ENCODE peak calls at places on chromosomes 11 and 22, in five cellular contexts. Z is GM23248; E is lung microvascular endothelial cell; O is NCI-H748 treated with DMSO at 0.1 percent for 48 hours; N is stimulated activated naive CD4-positive, alpha-beta T cell. B is an unnamed sample.

GRCh38 chr11:70078095-70078795 is at the start of gene ANO1:
- DNase-seq in Z (peak), E (peak), O (no peak), N (no peak), B (peak)

GRCh38 chr22:30742291-30743256 is 47.9 kb downstream of the OSBP2 start:
- DNase-seq in Z (peak), E (no peak), O (no peak), N (no peak), B (no peak)

GRCh38 chr22:26897384-26897783 is 240.0 kb downstream of the MIAT start:
- DNase-seq in Z (no peak), E (no peak), O (no peak), N (no peak), B (no peak)

GRCh38 chr11:123111465-123111864 is 49.5 kb upstream of the HSPA8 start:
- DNase-seq in Z (peak), E (peak), O (peak), N (no peak), B (peak)

GRCh38 chr11:26276798-26277424 is 55.0 kb upstream of the ANO3 start:
- DNase-seq in Z (peak), E (peak), O (peak), N (peak), B (peak)

GRCh38 chr11:7278314-7278917 is 26.7 kb downstream of the SYT9 start:
- DNase-seq in Z (peak), E (peak), O (no peak), N (no peak), B (no peak)

GRCh38 chr22:45235101-45235777 is 5.5 kb downstream of the KIAA0930 start:
- DNase-seq in Z (no peak), E (no peak), O (no peak), N (no peak), B (no peak)

GRCh38 chr11:10307022-10307410 is 2.1 kb downstream of the ADM start:
- DNase-seq in Z (no peak), E (peak), O (no peak), N (no peak), B (no peak)

GRCh38 chr11:88779551-88779950 is 286.2 kb downstream of the GRM5 start:
- DNase-seq in Z (peak), E (no peak), O (no peak), N (no peak), B (no peak)